ENCODE peak calls at places on chromosome 18, in ten cellular contexts. One of them, this sample, is unnamed.

GRCh38 chr18:35158728-35159443 is 81.9 kb upstream of the ZNF397 start:
- DNase-seq in fibroblast of gingiva: no peak
- DNase-seq in DND-41: peak; percentile 12
- DNase-seq in GM04504: no peak
- DNase-seq in HT1080: no peak
- DNase-seq in SHP77: no peak
- DNase-seq in pulmonary artery endothelial cell: no peak
- DNase-seq in K562: no peak
- DNase-seq in NCI-H510A treated with DMSO at 0.1 percent for 48 hours: no peak
- DNase-seq in NCI-H345: no peak
- DNase-seq in this sample: no peak

GRCh38 chr18:25587545-25587944 is 235.6 kb upstream of the ZNF521 start:
- DNase-seq in fibroblast of gingiva: no peak
- DNase-seq in DND-41: no peak
- DNase-seq in GM04504: no peak
- DNase-seq in HT1080: no peak
- DNase-seq in SHP77: no peak
- DNase-seq in pulmonary artery endothelial cell: no peak
- DNase-seq in K562: no peak
- DNase-seq in NCI-H510A treated with DMSO at 0.1 percent for 48 hours: no peak
- DNase-seq in NCI-H345: no peak
- DNase-seq in this sample: no peak

GRCh38 chr18:75088622-75089211 is 120.2 kb downstream of the PTGR3 start:
- DNase-seq in fibroblast of gingiva: no peak
- DNase-seq in DND-41: no peak
- DNase-seq in GM04504: no peak
- DNase-seq in HT1080: no peak
- DNase-seq in SHP77: no peak
- DNase-seq in pulmonary artery endothelial cell: no peak
- DNase-seq in K562: no peak
- DNase-seq in NCI-H510A treated with DMSO at 0.1 percent for 48 hours: no peak
- DNase-seq in NCI-H345: no peak
- DNase-seq in this sample: no peak

GRCh38 chr18:37717656-37718055 is 152.1 kb upstream of the CELF4 start:
- DNase-seq in fibroblast of gingiva: no peak
- DNase-seq in DND-41: no peak
- DNase-seq in GM04504: no peak
- DNase-seq in HT1080: no peak
- DNase-seq in SHP77: no peak
- DNase-seq in pulmonary artery endothelial cell: no peak
- DNase-seq in K562: no peak
- DNase-seq in NCI-H510A treated with DMSO at 0.1 percent for 48 hours: no peak
- DNase-seq in NCI-H345: no peak
- DNase-seq in this sample: no peak

GRCh38 chr18:64017870-64018269 is 48.0 kb downstream of the SERPINB8 start:
- DNase-seq in fibroblast of gingiva: no peak
- DNase-seq in DND-41: no peak
- DNase-seq in GM04504: no peak
- DNase-seq in HT1080: peak; percentile 24
- DNase-seq in SHP77: peak; percentile 19
- DNase-seq in pulmonary artery endothelial cell: no peak
- DNase-seq in K562: no peak
- DNase-seq in NCI-H510A treated with DMSO at 0.1 percent for 48 hours: peak; percentile 82
- DNase-seq in NCI-H345: peak; percentile 10
- DNase-seq in this sample: no peak

GRCh38 chr18:79567481-79568147 is 112.0 kb upstream of the CTDP1 start:
- DNase-seq in fibroblast of gingiva: peak; percentile 66
- DNase-seq in DND-41: no peak
- DNase-seq in GM04504: peak; percentile 78
- DNase-seq in HT1080: peak; percentile 85
- DNase-seq in SHP77: no peak
- DNase-seq in pulmonary artery endothelial cell: peak; percentile 58
- DNase-seq in K562: no peak
- DNase-seq in NCI-H510A treated with DMSO at 0.1 percent for 48 hours: no peak
- DNase-seq in NCI-H345: no peak
- DNase-seq in this sample: no peak

GRCh38 chr18:49581369-49581768 is 19.5 kb downstream of the LIPG start:
- DNase-seq in fibroblast of gingiva: no peak
- DNase-seq in DND-41: no peak
- DNase-seq in GM04504: no peak
- DNase-seq in HT1080: no peak
- DNase-seq in SHP77: no peak
- DNase-seq in pulmonary artery endothelial cell: no peak
- DNase-seq in K562: no peak
- DNase-seq in NCI-H510A treated with DMSO at 0.1 percent for 48 hours: no peak
- DNase-seq in NCI-H345: no peak
- DNase-seq in this sample: no peak

GRCh38 chr18:67381608-67382150 is 134.8 kb downstream of the DSEL start:
- DNase-seq in fibroblast of gingiva: no peak
- DNase-seq in DND-41: no peak
- DNase-seq in GM04504: no peak
- DNase-seq in HT1080: no peak
- DNase-seq in SHP77: no peak
- DNase-seq in pulmonary artery endothelial cell: no peak
- DNase-seq in K562: no peak
- DNase-seq in NCI-H510A treated with DMSO at 0.1 percent for 48 hours: no peak
- DNase-seq in NCI-H345: no peak
- DNase-seq in this sample: no peak

GRCh38 chr18:56139372-56139771 is 499.0 kb downstream of the TXNL1 start:
- DNase-seq in fibroblast of gingiva: no peak
- DNase-seq in DND-41: no peak
- DNase-seq in GM04504: no peak
- DNase-seq in HT1080: no peak
- DNase-seq in SHP77: no peak
- DNase-seq in pulmonary artery endothelial cell: no peak
- DNase-seq in K562: no peak
- DNase-seq in NCI-H510A treated with DMSO at 0.1 percent for 48 hours: no peak
- DNase-seq in NCI-H345: no peak
- DNase-seq in this sample: no peak

GRCh38 chr18:9825571-9826073 is 60.2 kb upstream of the TXNDC2 start:
- DNase-seq in fibroblast of gingiva: peak; percentile 94
- DNase-seq in DND-41: no peak
- DNase-seq in GM04504: peak; percentile 87
- DNase-seq in HT1080: peak; percentile 91
- DNase-seq in SHP77: no peak
- DNase-seq in pulmonary artery endothelial cell: peak; percentile 71
- DNase-seq in K562: peak; percentile 81
- DNase-seq in NCI-H510A treated with DMSO at 0.1 percent for 48 hours: peak; percentile 10
- DNase-seq in NCI-H345: peak; percentile 4
- DNase-seq in this sample: no peak

GRCh38 chr18:63207154-63207790 is 112.3 kb downstream of the BCL2 start:
- DNase-seq in fibroblast of gingiva: no peak
- DNase-seq in DND-41: peak; percentile 69
- DNase-seq in GM04504: no peak
- DNase-seq in HT1080: no peak
- DNase-seq in SHP77: peak; percentile 86
- DNase-seq in pulmonary artery endothelial cell: no peak
- DNase-seq in K562: no peak
- DNase-seq in NCI-H510A treated with DMSO at 0.1 percent for 48 hours: peak; percentile 98
- DNase-seq in NCI-H345: peak; percentile 84
- DNase-seq in this sample: no peak

GRCh38 chr18:70490008-70490933 is 201.4 kb downstream of the SOCS6 start:
- DNase-seq in fibroblast of gingiva: peak; percentile 63
- DNase-seq in DND-41: peak; percentile 31
- DNase-seq in GM04504: peak; percentile 51
- DNase-seq in HT1080: peak; percentile 56
- DNase-seq in SHP77: peak; percentile 64
- DNase-seq in pulmonary artery endothelial cell: no peak
- DNase-seq in K562: peak; percentile 11
- DNase-seq in NCI-H510A treated with DMSO at 0.1 percent for 48 hours: peak; percentile 92
- DNase-seq in NCI-H345: peak; percentile 74
- DNase-seq in this sample: peak; percentile 31

GRCh38 chr18:55136864-55137263 is 177.6 kb upstream of the CCDC68 start:
- DNase-seq in fibroblast of gingiva: no peak
- DNase-seq in DND-41: no peak
- DNase-seq in GM04504: no peak
- DNase-seq in HT1080: peak; percentile 64
- DNase-seq in SHP77: no peak
- DNase-seq in pulmonary artery endothelial cell: no peak
- DNase-seq in K562: no peak
- DNase-seq in NCI-H510A treated with DMSO at 0.1 percent for 48 hours: no peak
- DNase-seq in NCI-H345: no peak
- DNase-seq in this sample: no peak

GRCh38 chr18:26875040-26875654 is 9.6 kb upstream of the AQP4 start:
- DNase-seq in fibroblast of gingiva: no peak
- DNase-seq in DND-41: no peak
- DNase-seq in GM04504: no peak
- DNase-seq in HT1080: no peak
- DNase-seq in SHP77: no peak
- DNase-seq in pulmonary artery endothelial cell: no peak
- DNase-seq in K562: no peak
- DNase-seq in NCI-H510A treated with DMSO at 0.1 percent for 48 hours: no peak
- DNase-seq in NCI-H345: no peak
- DNase-seq in this sample: no peak

GRCh38 chr18:67359868-67360838 is 156.4 kb downstream of the DSEL start:
- DNase-seq in fibroblast of gingiva: peak; percentile 84
- DNase-seq in DND-41: no peak
- DNase-seq in GM04504: peak; percentile 81
- DNase-seq in HT1080: peak; percentile 92
- DNase-seq in SHP77: peak; percentile 42
- DNase-seq in pulmonary artery endothelial cell: peak; percentile 82
- DNase-seq in K562: no peak
- DNase-seq in NCI-H510A treated with DMSO at 0.1 percent for 48 hours: no peak
- DNase-seq in NCI-H345: no peak
- DNase-seq in this sample: peak; percentile 3

GRCh38 chr18:63850010-63850409 is 37.5 kb upstream of the SERPINB2 start:
- DNase-seq in fibroblast of gingiva: peak; percentile 46
- DNase-seq in DND-41: peak; percentile 29
- DNase-seq in GM04504: no peak
- DNase-seq in HT1080: peak; percentile 52
- DNase-seq in SHP77: peak; percentile 41
- DNase-seq in pulmonary artery endothelial cell: no peak
- DNase-seq in K562: no peak
- DNase-seq in NCI-H510A treated with DMSO at 0.1 percent for 48 hours: peak; percentile 59
- DNase-seq in NCI-H345: peak; percentile 45
- DNase-seq in this sample: peak; percentile 9

This sample was measured in HEK293T.